ENCODE peak calls at places on chromosomes 2 and 18, in ten cellular contexts. N is foreskin fibroblast, Z is bronchial epithelial cell, Y is tibial artery, J is astrocyte of the cerebellum, I is lung, Q is AG04450, T is WTC11, R is ovary, G is AG04449. B is an unnamed sample.

GRCh38 chr2:154195644-154196221 is 324.0 kb downstream of the GALNT13 start:
- DNase-seq in Y (no peak), I (no peak), T (no peak), Q (no peak), J (no peak), R (no peak), G (no peak), N (no peak), Z (peak), B (no peak)

GRCh38 chr2:29193111-29193510 is 77.9 kb downstream of the CLIP4 start:
- DNase-seq in Q (no peak), R (no peak), N (no peak), G (no peak), I (no peak), J (no peak), Y (no peak), Z (no peak), T (no peak), B (no peak)

GRCh38 chr2:33395660-33396249 is 80.7 kb upstream of the RASGRP3 start:
- DNase-seq in R (peak), I (no peak), T (peak), Z (peak), Y (peak), Q (no peak), J (no peak), G (no peak), N (peak), B (no peak)

GRCh38 chr2:166239548-166239947 is 111.7 kb upstream of the SCN1A start:
- DNase-seq in N (peak), R (no peak), J (peak), T (no peak), I (no peak), Y (no peak), Z (peak), G (peak), Q (peak), B (peak)

GRCh38 chr2:45218931-45219339 is 209.7 kb upstream of the SIX2 start:
- DNase-seq in T (no peak), Y (no peak), Z (peak), Q (no peak), I (peak), R (no peak), G (no peak), J (no peak), N (no peak), B (no peak)

GRCh38 chr2:45460825-45461224 is 150.2 kb downstream of the SRBD1 start:
- DNase-seq in Z (no peak), Q (no peak), T (no peak), G (no peak), N (no peak), R (no peak), J (no peak), Y (no peak), I (no peak), B (no peak)

GRCh38 chr2:97950329-97951154 is 45.2 kb downstream of the TMEM131 start:
- DNase-seq in Q (peak), T (no peak), N (peak), Y (no peak), G (peak), Z (peak), I (no peak), R (no peak), J (peak), B (peak)

GRCh38 chr2:85605406-85606115 is 3.1 kb upstream of the TMEM150A start:
- DNase-seq in G (peak), T (no peak), Q (peak), J (peak), Y (no peak), Z (no peak), I (peak), N (peak), R (no peak), B (peak)

GRCh38 chr2:102190425-102191107 is 3.7 kb downstream of the IL1RL2 start:
- DNase-seq in T (no peak), Y (no peak), Z (no peak), Q (no peak), I (no peak), G (no peak), R (no peak), N (no peak), J (no peak), B (no peak)

GRCh38 chr2:140659293-140659692 is 1471.5 kb downstream of the LRP1B start:
- DNase-seq in T (no peak), J (no peak), I (no peak), Q (no peak), Y (no peak), G (no peak), R (no peak), N (no peak), Z (no peak), B (no peak)

GRCh38 chr2:86087936-86088850 is 17.5 kb downstream of the POLR1A start:
- DNase-seq in J (no peak), I (no peak), R (no peak), Q (no peak), Z (no peak), Y (no peak), G (no peak), N (no peak), T (no peak), B (no peak)

GRCh38 chr2:240232961-240233890 is 92.8 kb upstream of the OTOS start:
- DNase-seq in R (peak), J (peak), N (peak), T (peak), Y (peak), Q (no peak), G (no peak), I (peak), Z (peak), B (peak)

GRCh38 chr2:199131256-199131655 is 326.5 kb downstream of the SATB2 start:
- DNase-seq in Z (no peak), N (no peak), T (no peak), I (no peak), Y (no peak), Q (no peak), J (no peak), R (no peak), G (no peak), B (no peak)

GRCh38 chr2:97988722-97989121 is 7.0 kb downstream of the TMEM131 start:
- DNase-seq in T (no peak), Q (no peak), N (no peak), J (no peak), I (no peak), Z (no peak), Y (no peak), G (no peak), R (no peak), B (no peak)

GRCh38 chr18:5144629-5145028 is 52.4 kb downstream of the AKAIN1 start:
- DNase-seq in T (no peak), J (no peak), Q (no peak), Y (no peak), Z (peak), G (no peak), I (no peak), N (no peak), R (no peak), B (no peak)

GRCh38 chr2:40371525-40372277 is 80.2 kb downstream of the SLC8A1 start:
- DNase-seq in N (peak), G (no peak), Z (peak), I (no peak), Y (peak), Q (peak), T (peak), R (no peak), J (peak), B (peak)

GRCh38 chr2:208296610-208297009 is 30.6 kb downstream of the PIKFYVE start:
- DNase-seq in T (no peak), J (no peak), I (no peak), R (no peak), Z (no peak), Y (no peak), G (no peak), N (no peak), Q (no peak), B (no peak)

GRCh38 chr2:241389697-241390096 is 33.6 kb downstream of the FARP2 start:
- DNase-seq in N (no peak), R (no peak), Y (no peak), I (no peak), J (no peak), T (no peak), G (no peak), Z (peak), Q (no peak), B (no peak)

GRCh38 chr18:68056936-68057335 is 540.4 kb upstream of the DSEL start:
- DNase-seq in N (no peak), Q (no peak), J (no peak), R (no peak), Y (no peak), I (no peak), G (no peak), T (no peak), Z (no peak), B (no peak)

GRCh38 chr2:219279916-219280516 is 850 bp downstream of the DNAJB2 start:
- DNase-seq in Y (peak), T (no peak), G (no peak), R (peak), Q (no peak), N (no peak), I (no peak), J (no peak), Z (no peak), B (no peak)

GRCh38 chr2:118848381-118849225 is 1.2 kb upstream of the EN1 start:
- DNase-seq in I (no peak), G (no peak), Z (no peak), Y (no peak), T (no peak), Q (no peak), J (no peak), R (no peak), N (no peak), B (no peak)

GRCh38 chr2:239137165-239137889 is 263.5 kb downstream of the HDAC4 start:
- DNase-seq in Z (no peak), I (no peak), T (no peak), Q (no peak), N (no peak), R (peak), Y (no peak), J (no peak), G (no peak), B (no peak)

GRCh38 chr18:6714027-6714426 is 15.5 kb upstream of the ARHGAP28 start:
- DNase-seq in Q (no peak), J (no peak), T (no peak), Z (no peak), Y (no peak), N (no peak), G (no peak), I (no peak), R (no peak), B (no peak)

GRCh38 chr18:45841060-45841764 is 15.7 kb downstream of the SIGLEC15 start:
- DNase-seq in T (no peak), G (no peak), Z (no peak), Y (no peak), N (no peak), R (no peak), I (no peak), Q (no peak), J (no peak), B (no peak)

GRCh38 chr18:45841765-45842442 is 16.4 kb downstream of the SIGLEC15 start:
- DNase-seq in I (no peak), G (no peak), J (no peak), Y (no peak), N (no peak), Z (no peak), Q (no peak), T (no peak), R (no peak), B (no peak)

GRCh38 chr18:45838302-45839070 is 13.0 kb downstream of the SIGLEC15 start:
- DNase-seq in R (no peak), I (no peak), J (no peak), N (no peak), T (no peak), Q (no peak), Z (no peak), G (no peak), Y (no peak), B (no peak)

GRCh38 chr18:45837283-45838070 is 12.0 kb downstream of the SIGLEC15 start:
- DNase-seq in G (no peak), Z (peak), T (peak), Q (no peak), Y (no peak), N (peak), R (no peak), J (no peak), I (no peak), B (no peak)

GRCh38 chr18:45839415-45840395 is 14.2 kb downstream of the SIGLEC15 start:
- DNase-seq in N (peak), I (no peak), Z (peak), Q (peak), G (no peak), J (peak), R (no peak), T (peak), Y (no peak), B (peak)
- TF ChIP-seq CTCF in N (peak), I (no peak), Z (peak), Q (peak), G (peak), J (peak), R (no peak), T (peak), Y (peak), B (peak)

GRCh38 chr2:72427022-72427861 is 279.6 kb upstream of the CYP26B1 start:
- DNase-seq in Q (no peak), N (no peak), G (no peak), Z (no peak), T (no peak), I (no peak), R (no peak), Y (no peak), J (no peak), B (no peak)
- TF ChIP-seq CTCF in Q (no peak), N (no peak), G (no peak), Z (no peak), T (no peak), I (no peak), R (no peak), Y (no peak), J (no peak), B (no peak)

DNA sequence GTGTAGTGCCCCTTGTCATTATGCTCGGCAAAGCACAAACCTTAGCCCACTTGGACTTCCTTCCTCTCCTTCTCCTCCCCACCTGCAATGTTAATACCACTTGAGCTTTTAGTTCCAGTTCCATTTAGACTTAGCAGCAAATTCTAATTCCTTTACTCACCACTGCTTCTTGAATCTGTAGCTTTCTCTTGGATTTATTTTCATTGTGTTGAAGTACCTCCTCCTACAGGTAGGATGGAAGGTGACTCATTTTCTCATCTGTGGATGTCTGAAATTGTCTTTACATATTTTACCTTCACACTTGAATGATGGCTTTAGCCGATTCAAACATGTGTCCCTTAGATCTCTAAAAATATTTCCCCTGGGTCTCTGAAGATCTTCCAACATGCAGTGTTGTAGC is 32.8 kb upstream of the BIN1 start:
- DNase-seq in Q (no peak), J (no peak), N (no peak), Z (peak), R (no peak), T (no peak), G (no peak), I (no peak), Y (no peak), B (no peak)
- TF ChIP-seq CTCF in Q (no peak), J (no peak), N (no peak), Z (no peak), R (no peak), T (no peak), G (no peak), I (no peak), Y (no peak), B (no peak)

GRCh38 chr2:143691136-143691535 is 561.9 kb downstream of the ARHGAP15 start:
- DNase-seq in I (no peak), Q (no peak), Y (no peak), J (no peak), T (no peak), R (no peak), Z (no peak), N (no peak), G (no peak), B (no peak)

GRCh38 chr2:143688815-143689214 is 559.6 kb downstream of the ARHGAP15 start:
- DNase-seq in Y (no peak), G (no peak), T (no peak), I (no peak), N (no peak), R (no peak), Z (no peak), Q (no peak), J (no peak), B (no peak)

GRCh38 chr2:143694335-143694734 is 565.1 kb downstream of the ARHGAP15 start:
- DNase-seq in N (no peak), I (no peak), Q (no peak), Y (no peak), J (no peak), G (no peak), T (no peak), Z (no peak), R (no peak), B (no peak)

GRCh38 chr2:143690204-143690603 is 561.0 kb downstream of the ARHGAP15 start:
- DNase-seq in T (no peak), Q (no peak), N (no peak), G (no peak), J (no peak), Z (no peak), Y (no peak), R (no peak), I (no peak), B (no peak)

DNA sequence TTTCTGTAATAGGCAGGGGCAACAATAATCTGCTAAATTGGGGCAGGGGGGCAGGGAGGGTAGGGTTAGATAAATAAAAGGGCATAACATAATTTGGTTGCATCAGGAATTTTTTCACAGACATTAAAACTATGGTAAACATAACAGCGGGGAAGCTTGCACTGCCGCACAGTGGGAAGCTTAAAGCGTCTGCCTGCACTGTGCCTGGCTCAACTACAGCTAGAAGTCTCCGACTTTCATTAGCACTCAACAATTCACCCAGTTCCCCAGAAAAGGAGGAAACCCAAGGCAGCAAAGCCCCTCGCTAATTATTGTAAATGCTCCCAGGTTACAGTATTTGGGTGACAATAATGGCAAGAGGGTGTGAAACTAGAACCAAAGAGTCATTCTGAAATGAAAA is 562.9 kb downstream of the ARHGAP15 start:
- DNase-seq in Q (no peak), J (no peak), I (no peak), R (no peak), T (peak), N (no peak), Z (no peak), G (no peak), Y (no peak), B (no peak)
- TF ChIP-seq CTCF in Q (no peak), J (no peak), I (no peak), R (no peak), T (no peak), N (no peak), Z (no peak), G (no peak), Y (no peak), B (no peak)

DNA sequence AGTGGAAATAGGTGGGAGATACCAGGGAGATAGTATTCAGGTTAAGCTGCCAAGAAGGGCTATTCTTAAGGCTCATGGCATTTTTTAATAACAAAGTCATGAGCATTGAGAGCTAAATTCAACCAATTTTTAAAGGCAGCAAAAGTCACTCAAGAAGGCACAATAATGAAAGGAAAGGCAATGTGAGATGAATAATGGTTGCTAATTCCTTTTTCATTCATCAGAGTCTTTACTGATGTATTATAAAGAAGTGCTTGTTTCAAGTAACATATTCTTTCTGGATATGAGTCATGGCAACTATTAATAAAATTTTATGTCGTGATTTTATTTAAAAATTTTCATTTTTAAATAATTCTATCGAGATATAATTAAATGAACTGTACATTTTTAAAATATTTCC is 40.7 kb downstream of the VWC2L start:
- DNase-seq in G (no peak), R (no peak), Z (no peak), T (no peak), Q (no peak), I (no peak), Y (no peak), N (no peak), J (no peak), B (no peak)
- TF ChIP-seq CTCF in G (no peak), R (no peak), Z (no peak), T (no peak), Q (no peak), I (no peak), Y (no peak), N (no peak), J (no peak), B (no peak)

GRCh38 chr2:83827618-83828017 is 631.5 kb downstream of the SUCLG1 start:
- DNase-seq in Z (peak), N (no peak), I (no peak), Q (no peak), R (no peak), G (no peak), T (no peak), J (no peak), Y (no peak), B (no peak)
- TF ChIP-seq CTCF in Z (peak), N (no peak), I (no peak), Q (no peak), R (no peak), G (no peak), T (no peak), J (no peak), Y (no peak), B (no peak)

GRCh38 chr2:64661770-64662169 is 8.1 kb upstream of the SERTAD2 start:
- DNase-seq in T (no peak), I (no peak), N (no peak), Z (peak), R (no peak), Y (no peak), Q (no peak), G (no peak), J (no peak), B (no peak)
- TF ChIP-seq CTCF in T (no peak), I (no peak), N (no peak), Z (no peak), R (no peak), Y (no peak), Q (no peak), G (no peak), J (no peak), B (no peak)

GRCh38 chr18:617970-618504 is 21.2 kb downstream of the CLUL1 start:
- DNase-seq in R (no peak), J (no peak), Y (no peak), N (no peak), Q (no peak), G (no peak), Z (no peak), T (no peak), I (no peak), B (no peak)

GRCh38 chr18:618618-619017 is 21.8 kb downstream of the CLUL1 start:
- DNase-seq in R (no peak), G (no peak), I (no peak), Z (no peak), N (no peak), Q (no peak), J (no peak), T (no peak), Y (no peak), B (no peak)

GRCh38 chr18:615773-616172 is 19.0 kb downstream of the CLUL1 start:
- DNase-seq in Y (no peak), J (no peak), N (no peak), R (no peak), I (no peak), G (no peak), T (no peak), Z (peak), Q (no peak), B (no peak)

GRCh38 chr18:614980-615607 is 18.3 kb downstream of the CLUL1 start:
- DNase-seq in T (no peak), J (no peak), Q (no peak), Z (no peak), I (no peak), G (no peak), Y (no peak), N (no peak), R (no peak), B (no peak)

DNA sequence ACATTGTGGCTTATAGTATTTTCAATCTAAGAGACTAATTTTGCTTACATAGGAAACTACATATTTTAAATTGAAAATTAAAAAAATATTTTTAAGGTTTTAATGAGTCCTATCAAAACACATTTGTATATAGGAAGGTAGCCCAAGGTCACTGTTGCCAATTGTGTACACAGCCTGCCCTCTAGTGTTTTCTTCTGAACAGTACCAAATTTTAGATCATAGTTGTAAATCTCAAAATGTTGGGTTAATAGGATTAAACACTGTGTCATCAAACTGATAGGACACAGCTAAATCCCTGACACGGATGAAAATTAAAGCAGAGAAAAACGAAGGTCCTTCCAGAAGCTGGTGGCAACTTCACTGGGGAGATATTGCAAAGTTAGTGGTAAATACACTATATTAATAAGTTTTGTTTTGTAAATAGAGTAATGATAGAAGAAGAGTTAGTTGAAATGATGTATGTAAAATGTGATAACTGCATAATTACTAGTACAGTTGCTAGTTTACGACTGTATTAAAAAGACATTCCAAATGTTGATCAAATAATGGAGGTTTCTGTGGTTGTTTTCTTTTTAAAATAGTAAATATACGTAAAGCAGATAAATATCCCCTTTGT is 19.7 kb downstream of the CLUL1 start:
- DNase-seq in Y (no peak), T (no peak), G (no peak), N (peak), R (no peak), I (no peak), Z (peak), Q (no peak), J (peak), B (peak)
- TF ChIP-seq CTCF in Y (peak), T (peak), G (peak), N (peak), R (peak), I (peak), Z (peak), Q (peak), J (peak), B (peak)

B was measured in HFF-Myc.